ENCODE peak calls at places on chromosomes 12 and 14, in eight cellular contexts. T, F, Y, X, I, N, B and V are unnamed samples.

GRCh38 chr14:80792756-80793155 is 148.8 kb downstream of the CEP128 start:
- DNase-seq in T (no peak), F (no peak), Y (no peak), X (no peak), I (no peak), N (no peak), B (no peak), V (no peak)

GRCh38 chr14:68444449-68445168 is 348.3 kb downstream of the ZFP36L1 start:
- DNase-seq in T (no peak), F (no peak), Y (no peak), X (no peak), I (peak), N (no peak), B (peak), V (peak)

GRCh38 chr12:75878382-75878720 is 153.2 kb downstream of the PHLDA1 start:
- DNase-seq in T (no peak), F (no peak), Y (no peak), X (peak), I (no peak), N (no peak), B (no peak), V (peak)

GRCh38 chr12:4212845-4213244 is 60.7 kb upstream of the CCND2 start:
- DNase-seq in T (no peak), F (no peak), Y (no peak), X (no peak), I (no peak), N (no peak), B (no peak), V (no peak)

GRCh38 chr14:74275265-74275841 is 27.4 kb downstream of the ABCD4 start:
- DNase-seq in T (no peak), F (peak), Y (no peak), X (no peak), I (no peak), N (no peak), B (no peak), V (no peak)

GRCh38 chr14:87756661-87757060 is 236.3 kb downstream of the GALC start:
- DNase-seq in T (no peak), F (no peak), Y (no peak), X (no peak), I (no peak), N (no peak), B (no peak), V (no peak)

GRCh38 chr14:28058012-28058296 is 708.6 kb upstream of the FOXG1 start:
- DNase-seq in T (no peak), F (no peak), Y (no peak), X (no peak), I (no peak), N (no peak), B (no peak), V (no peak)

GRCh38 chr12:115941362-115941761 is 336.1 kb downstream of the MED13L start:
- DNase-seq in T (no peak), F (no peak), Y (no peak), X (no peak), I (no peak), N (no peak), B (no peak), V (no peak)

GRCh38 chr12:2793561-2793960 is 1.2 kb upstream of the FKBP4 start:
- DNase-seq in T (no peak), F (no peak), Y (no peak), X (peak), I (no peak), N (no peak), B (no peak), V (no peak)

GRCh38 chr12:56678852-56679251 is 9.2 kb downstream of the PTGES3 start:
- DNase-seq in T (no peak), F (no peak), Y (no peak), X (no peak), I (no peak), N (no peak), B (no peak), V (no peak)

GRCh38 chr14:96565811-96566210 is 63.6 kb downstream of the PAPOLA start:
- DNase-seq in T (no peak), F (no peak), Y (no peak), X (no peak), I (no peak), N (no peak), B (no peak), V (no peak)

GRCh38 chr12:21456291-21456780 is 18.9 kb downstream of the PYROXD1 start:
- DNase-seq in T (no peak), F (no peak), Y (no peak), X (no peak), I (no peak), N (no peak), B (no peak), V (no peak)

GRCh38 chr12:28191018-28191595 is 851 bp downstream of the CCDC91 start:
- DNase-seq in T (no peak), F (no peak), Y (no peak), X (no peak), I (no peak), N (no peak), B (peak), V (no peak)

GRCh38 chr12:119659289-119659897 is 8.5 kb upstream of the PRKAB1 start:
- DNase-seq in T (no peak), F (no peak), Y (no peak), X (no peak), I (peak), N (no peak), B (no peak), V (no peak)

GRCh38 chr12:11830298-11830937 is 180.9 kb downstream of the ETV6 start:
- DNase-seq in T (no peak), F (no peak), Y (no peak), X (no peak), I (no peak), N (no peak), B (no peak), V (no peak)

GRCh38 chr12:14564336-14564959 is 3.2 kb downstream of the PLBD1 start:
- DNase-seq in T (no peak), F (no peak), Y (no peak), X (no peak), I (no peak), N (no peak), B (no peak), V (no peak)

GRCh38 chr12:78560633-78561032 is 303.9 kb upstream of the SYT1 start:
- DNase-seq in T (no peak), F (no peak), Y (no peak), X (no peak), I (no peak), N (no peak), B (no peak), V (no peak)

GRCh38 chr12:117076410-117077372 is 22.5 kb downstream of the TESC start:
- DNase-seq in T (no peak), F (no peak), Y (peak), X (no peak), I (no peak), N (no peak), B (no peak), V (no peak)

GRCh38 chr12:2299207-2299606 is 246.4 kb downstream of the CACNA1C start:
- DNase-seq in T (no peak), F (no peak), Y (no peak), X (no peak), I (no peak), N (no peak), B (no peak), V (no peak)

GRCh38 chr12:110741371-110741770 is 1.3 kb downstream of the PPP1CC start:
- DNase-seq in T (no peak), F (no peak), Y (no peak), X (no peak), I (no peak), N (no peak), B (no peak), V (no peak)

GRCh38 chr14:92513204-92513965 is at the start of gene RIN3:
- DNase-seq in T (no peak), F (no peak), Y (peak), X (peak), I (no peak), N (peak), B (peak), V (no peak)

GRCh38 chr12:123602651-123603195 is 824 bp downstream of the DDX55 start:
- DNase-seq in T (no peak), F (no peak), Y (no peak), X (no peak), I (no peak), N (no peak), B (no peak), V (no peak)

GRCh38 chr14:83419420-83419819 is 1885.8 kb upstream of the SEL1L start:
- DNase-seq in T (no peak), F (no peak), Y (no peak), X (no peak), I (peak), N (peak), B (no peak), V (peak)

GRCh38 chr14:59566281-59566680 is 10.3 kb downstream of the CCDC175 start:
- DNase-seq in T (no peak), F (no peak), Y (no peak), X (no peak), I (no peak), N (no peak), B (no peak), V (no peak)

DNA sequence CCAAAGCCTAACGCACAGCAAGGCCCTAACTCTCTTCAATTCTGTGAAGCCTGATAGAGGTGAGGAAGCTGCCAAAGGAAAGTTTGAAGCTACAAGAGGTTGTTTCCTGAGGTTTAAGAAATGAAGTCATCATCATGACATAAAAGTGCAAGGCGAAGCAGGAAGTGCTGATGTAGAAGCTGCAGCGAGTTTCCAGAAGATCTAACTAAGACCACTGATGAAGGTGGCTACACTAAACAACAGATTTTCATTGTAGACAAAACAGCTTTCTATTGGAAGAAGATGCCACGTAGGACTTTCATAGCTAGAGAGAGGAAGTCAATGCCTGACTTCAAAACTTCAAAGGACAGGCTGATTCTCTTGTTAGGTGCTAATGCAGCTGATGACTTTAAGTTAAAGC is 385.6 kb upstream of the OR4E1 start:
- DNase-seq in T (no peak), F (no peak), Y (no peak), X (no peak), I (no peak), N (no peak), B (no peak), V (no peak)
- TF ChIP-seq CTCF in T (no peak), F (no peak), Y (no peak), X (no peak), I (no peak), N (no peak), B (no peak), V (no peak)

DNA sequence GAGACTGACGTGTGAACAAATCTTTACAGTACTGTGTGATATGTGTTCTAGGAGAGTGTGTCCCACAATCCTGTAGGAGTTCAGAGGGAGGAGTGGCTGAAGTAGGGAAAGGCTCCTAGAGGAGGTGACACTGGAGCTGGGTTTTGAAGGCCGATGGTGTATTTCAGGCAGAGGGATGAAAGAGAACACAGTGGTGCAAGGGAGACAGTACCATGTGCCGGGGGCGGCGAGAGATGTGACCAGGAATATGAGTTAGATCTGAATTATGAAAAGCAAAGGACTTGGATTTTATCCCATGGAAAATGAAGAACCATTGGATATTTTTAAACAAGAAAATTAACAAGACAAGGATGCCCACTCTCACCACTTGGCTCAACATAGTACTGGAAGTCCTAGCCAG is 77.0 kb upstream of the ESRRB start:
- DNase-seq in T (no peak), F (no peak), Y (no peak), X (no peak), I (no peak), N (no peak), B (no peak), V (no peak)
- H3K4me3 ChIP-seq in T (no peak), F (no peak), Y (no peak), X (no peak), I (no peak), N (no peak), B (no peak), V (no peak)

GRCh38 chr12:5872745-5873144 is 72.3 kb downstream of the ANO2 start:
- DNase-seq in T (no peak), F (peak), Y (no peak), X (no peak), I (no peak), N (no peak), B (no peak), V (peak)
- TF ChIP-seq CTCF in T (no peak), F (peak), Y (no peak), X (no peak), I (no peak), N (no peak), B (peak), V (peak)

DNA sequence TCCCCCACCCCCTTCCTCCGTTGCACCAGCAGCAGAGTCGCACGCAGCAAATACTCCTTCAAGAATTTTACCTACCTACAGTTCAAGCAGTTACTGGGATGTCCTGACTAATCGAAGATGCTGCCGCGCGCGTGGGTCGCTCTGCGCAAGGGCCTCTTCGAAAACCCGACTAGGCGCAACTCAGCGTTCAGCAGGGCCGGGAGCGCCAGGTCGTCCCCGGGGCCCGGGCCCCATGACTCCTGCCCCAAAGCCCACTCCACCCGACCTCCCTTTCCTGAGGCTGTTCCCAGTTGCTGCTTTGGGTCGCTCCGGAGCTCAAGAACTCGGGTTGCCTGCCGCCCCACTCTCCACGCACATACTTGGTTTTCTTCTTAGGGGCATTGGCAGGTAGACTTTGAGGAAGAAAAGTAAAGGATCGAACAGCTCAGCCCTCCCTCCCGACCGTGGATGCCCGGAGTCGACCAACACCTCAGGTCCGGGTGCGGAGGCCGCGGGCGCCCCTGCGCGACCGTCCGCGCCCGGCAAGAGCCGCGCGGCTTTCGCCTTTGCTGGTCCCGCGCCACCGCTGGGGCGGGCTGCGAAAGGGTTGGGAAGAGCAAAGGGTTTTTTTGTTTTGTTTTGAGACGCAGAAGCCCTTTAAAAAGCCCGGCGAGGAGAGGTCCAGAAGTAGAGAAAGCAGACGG is 1.9 kb downstream of the BMP4 start:
- DNase-seq in T (no peak), F (no peak), Y (peak), X (peak), I (no peak), N (no peak), B (peak), V (no peak)
- H3K4me3 ChIP-seq in T (peak), F (peak), Y (peak), X (peak), I (peak), N (peak), B (peak), V (peak)

GRCh38 chr14:105999361-106000028 is 473.1 kb downstream of the TMEM121 start:
- DNase-seq in T (no peak), F (peak), Y (peak), X (no peak), I (peak), N (peak), B (peak), V (no peak)
- TF ChIP-seq CTCF in T (no peak), F (peak), Y (peak), X (no peak), I (peak), N (peak), B (peak), V (peak)